ENCODE peak calls at places on chromosome 16, in seven cellular contexts. One of them, this sample, is unnamed.

GRCh38 chr16:78184554-78185183 is 85.2 kb downstream of the WWOX start:
- DNase-seq in PC-3: peak; percentile 73
- DNase-seq in MM.1S: no peak
- DNase-seq in heart right ventricle: no peak
- DNase-seq in thoracic aorta: no peak
- DNase-seq in PC-9: no peak
- DNase-seq in fibroblast of lung: peak; percentile 89
- DNase-seq in this sample: no peak

GRCh38 chr16:11256657-11257130 is 690 bp upstream of the SOCS1 start:
- DNase-seq in heart right ventricle: peak; percentile 63
- DNase-seq in PC-3: peak; percentile 41
- DNase-seq in fibroblast of lung: peak; percentile 55
- DNase-seq in PC-9: peak; percentile 63
- DNase-seq in thoracic aorta: no peak
- DNase-seq in MM.1S: no peak
- DNase-seq in this sample: peak; percentile 82

GRCh38 chr16:14249291-14250032 is 178.3 kb downstream of the MRTFB start:
- DNase-seq in thoracic aorta: no peak
- DNase-seq in PC-9: peak; percentile 55
- DNase-seq in PC-3: peak; percentile 54
- DNase-seq in heart right ventricle: peak; percentile 43
- DNase-seq in fibroblast of lung: peak; percentile 63
- DNase-seq in MM.1S: peak; percentile 38
- DNase-seq in this sample: no peak

GRCh38 chr16:84367750-84368320 is 503 bp upstream of the ATP2C2 start:
- DNase-seq in MM.1S: no peak
- DNase-seq in PC-9: no peak
- DNase-seq in PC-3: no peak
- DNase-seq in fibroblast of lung: no peak
- DNase-seq in thoracic aorta: no peak
- DNase-seq in heart right ventricle: no peak
- DNase-seq in this sample: no peak

GRCh38 chr16:28000314-28000713 is 63.2 kb downstream of the GSG1L start:
- DNase-seq in thoracic aorta: no peak
- DNase-seq in PC-3: no peak
- DNase-seq in fibroblast of lung: no peak
- DNase-seq in heart right ventricle: no peak
- DNase-seq in PC-9: no peak
- DNase-seq in MM.1S: no peak
- DNase-seq in this sample: no peak

GRCh38 chr16:54657058-54657708 is 273.5 kb upstream of the IRX5 start:
- DNase-seq in thoracic aorta: peak; percentile 9
- DNase-seq in MM.1S: no peak
- DNase-seq in PC-9: no peak
- DNase-seq in fibroblast of lung: no peak
- DNase-seq in PC-3: peak; percentile 31
- DNase-seq in heart right ventricle: no peak
- DNase-seq in this sample: no peak

GRCh38 chr16:55037051-55037450 is 106.4 kb downstream of the IRX5 start:
- DNase-seq in fibroblast of lung: no peak
- DNase-seq in PC-3: no peak
- DNase-seq in PC-9: no peak
- DNase-seq in heart right ventricle: no peak
- DNase-seq in thoracic aorta: no peak
- DNase-seq in MM.1S: no peak
- DNase-seq in this sample: no peak

GRCh38 chr16:22191966-22192260 is 14.2 kb upstream of the EEF2K start:
- DNase-seq in thoracic aorta: no peak
- DNase-seq in PC-3: no peak
- DNase-seq in fibroblast of lung: no peak
- DNase-seq in PC-9: no peak
- DNase-seq in heart right ventricle: peak; percentile 34
- DNase-seq in MM.1S: no peak
- DNase-seq in this sample: no peak

GRCh38 chr16:68902376-68903345 is 59.3 kb downstream of the TANGO6 start:
- DNase-seq in MM.1S: peak; percentile 41
- DNase-seq in thoracic aorta: no peak
- DNase-seq in PC-9: peak; percentile 60
- DNase-seq in fibroblast of lung: peak; percentile 66
- DNase-seq in PC-3: peak; percentile 80
- DNase-seq in heart right ventricle: peak; percentile 16
- DNase-seq in this sample: no peak

GRCh38 chr16:28873543-28874201 is 4.6 kb upstream of the ATP2A1 start:
- DNase-seq in fibroblast of lung: no peak
- DNase-seq in PC-3: peak; percentile 28
- DNase-seq in thoracic aorta: no peak
- DNase-seq in heart right ventricle: no peak
- DNase-seq in PC-9: peak; percentile 44
- DNase-seq in MM.1S: peak; percentile 21
- DNase-seq in this sample: no peak

GRCh38 chr16:12337776-12338655 is 361.5 kb downstream of the SNX29 start:
- DNase-seq in thoracic aorta: no peak
- DNase-seq in PC-9: no peak
- DNase-seq in MM.1S: no peak
- DNase-seq in heart right ventricle: no peak
- DNase-seq in fibroblast of lung: no peak
- DNase-seq in PC-3: peak; percentile 30
- DNase-seq in this sample: no peak

GRCh38 chr16:24980077-24980793 is 34.9 kb downstream of the ARHGAP17 start:
- DNase-seq in MM.1S: no peak
- DNase-seq in PC-3: peak; percentile 48
- DNase-seq in PC-9: peak; percentile 61
- DNase-seq in fibroblast of lung: no peak
- DNase-seq in thoracic aorta: no peak
- DNase-seq in heart right ventricle: peak; percentile 54
- DNase-seq in this sample: no peak

GRCh38 chr16:21203155-21203797 is 8.1 kb downstream of the ZP2 start:
- DNase-seq in PC-9: no peak
- DNase-seq in fibroblast of lung: no peak
- DNase-seq in MM.1S: no peak
- DNase-seq in PC-3: no peak
- DNase-seq in thoracic aorta: no peak
- DNase-seq in heart right ventricle: no peak
- DNase-seq in this sample: no peak

GRCh38 chr16:75219088-75219487 is 300 bp downstream of the CTRB1 start:
- DNase-seq in PC-3: no peak
- DNase-seq in MM.1S: no peak
- DNase-seq in fibroblast of lung: no peak
- DNase-seq in heart right ventricle: no peak
- DNase-seq in PC-9: no peak
- DNase-seq in thoracic aorta: no peak
- DNase-seq in this sample: no peak

GRCh38 chr16:89902980-89903379 is 15.7 kb upstream of the MC1R start:
- DNase-seq in heart right ventricle: no peak
- DNase-seq in PC-3: no peak
- DNase-seq in fibroblast of lung: no peak
- DNase-seq in thoracic aorta: no peak
- DNase-seq in MM.1S: no peak
- DNase-seq in PC-9: peak; percentile 20
- DNase-seq in this sample: peak; percentile 63

GRCh38 chr16:75102595-75102994 is 14.0 kb downstream of the LDHD start:
- DNase-seq in PC-9: no peak
- DNase-seq in thoracic aorta: no peak
- DNase-seq in MM.1S: no peak
- DNase-seq in heart right ventricle: no peak
- DNase-seq in fibroblast of lung: no peak
- DNase-seq in PC-3: no peak
- DNase-seq in this sample: no peak

GRCh38 chr16:48035142-48035541 is 120.7 kb downstream of the ABCC12 start:
- DNase-seq in thoracic aorta: no peak
- DNase-seq in MM.1S: no peak
- DNase-seq in fibroblast of lung: no peak
- DNase-seq in PC-9: no peak
- DNase-seq in PC-3: peak; percentile 74
- DNase-seq in heart right ventricle: no peak
- DNase-seq in this sample: no peak

DNA sequence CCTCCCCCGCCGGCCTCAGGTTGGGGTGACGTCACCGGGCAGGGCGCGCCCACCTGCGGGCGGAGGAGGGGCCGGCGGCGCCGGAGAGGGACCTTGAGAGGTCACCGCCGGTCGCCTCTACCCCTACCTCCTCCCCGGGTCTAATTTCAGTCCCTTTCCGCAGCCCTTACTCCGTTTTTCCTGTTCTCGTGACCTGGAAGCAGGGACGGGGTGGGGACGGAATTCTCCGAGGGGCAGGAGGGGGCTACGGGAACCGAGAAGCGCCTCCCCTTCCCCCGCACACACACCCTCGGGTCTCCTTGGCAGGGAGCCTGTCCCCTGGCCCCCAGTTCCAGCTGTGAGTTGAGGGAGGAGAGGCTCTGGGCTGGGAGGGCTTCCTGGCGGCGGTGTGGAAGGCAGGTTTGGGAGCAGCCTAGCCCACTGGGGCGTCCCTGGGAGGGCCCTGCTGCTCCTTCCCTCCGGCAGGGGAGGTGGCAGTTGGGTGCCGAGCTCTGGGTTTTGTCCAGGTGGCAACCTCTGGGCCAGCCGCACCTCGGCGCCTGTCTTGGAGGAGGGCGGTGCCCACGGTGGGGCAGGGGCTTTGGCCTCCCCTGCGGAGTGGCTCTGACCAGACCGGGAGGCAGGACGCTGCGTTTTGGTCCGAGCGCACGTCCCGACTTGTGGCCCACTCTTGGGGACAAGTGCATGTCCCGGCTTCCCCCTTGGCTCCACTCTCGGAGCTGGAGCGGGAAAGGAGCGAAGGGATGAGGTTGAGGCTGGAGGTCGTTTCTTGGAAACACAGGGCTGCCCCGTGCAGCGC is 765 bp downstream of the SYNGR3 start:
- DNase-seq in thoracic aorta: no peak
- DNase-seq in PC-3: no peak
- DNase-seq in MM.1S: peak; percentile 52
- DNase-seq in heart right ventricle: no peak
- DNase-seq in fibroblast of lung: no peak
- DNase-seq in PC-9: no peak
- DNase-seq in this sample: no peak
- H3K27ac ChIP-seq in thoracic aorta: no peak overlapping the region
- H3K27ac ChIP-seq in PC-3: no peak overlapping the region
- H3K27ac ChIP-seq in MM.1S: no peak overlapping the region
- H3K27ac ChIP-seq in heart right ventricle: no peak overlapping the region
- H3K27ac ChIP-seq in fibroblast of lung: no peak overlapping the region
- H3K27ac ChIP-seq in PC-9: no peak overlapping the region
- H3K27ac ChIP-seq in this sample: no peak overlapping the region

GRCh38 chr16:34078697-34079096 is 619.3 kb downstream of the TP53TG3F start:
- DNase-seq in thoracic aorta: no peak
- DNase-seq in PC-3: no peak
- DNase-seq in PC-9: no peak
- DNase-seq in heart right ventricle: no peak
- DNase-seq in fibroblast of lung: peak; percentile 27
- DNase-seq in MM.1S: no peak
- DNase-seq in this sample: no peak
- H3K27ac ChIP-seq in thoracic aorta: no peak overlapping the region
- H3K27ac ChIP-seq in PC-3: no peak overlapping the region
- H3K27ac ChIP-seq in PC-9: no peak overlapping the region
- H3K27ac ChIP-seq in heart right ventricle: no peak overlapping the region
- H3K27ac ChIP-seq in fibroblast of lung: no peak overlapping the region
- H3K27ac ChIP-seq in MM.1S: no peak overlapping the region
- H3K27ac ChIP-seq in this sample: no peak overlapping the region

DNA sequence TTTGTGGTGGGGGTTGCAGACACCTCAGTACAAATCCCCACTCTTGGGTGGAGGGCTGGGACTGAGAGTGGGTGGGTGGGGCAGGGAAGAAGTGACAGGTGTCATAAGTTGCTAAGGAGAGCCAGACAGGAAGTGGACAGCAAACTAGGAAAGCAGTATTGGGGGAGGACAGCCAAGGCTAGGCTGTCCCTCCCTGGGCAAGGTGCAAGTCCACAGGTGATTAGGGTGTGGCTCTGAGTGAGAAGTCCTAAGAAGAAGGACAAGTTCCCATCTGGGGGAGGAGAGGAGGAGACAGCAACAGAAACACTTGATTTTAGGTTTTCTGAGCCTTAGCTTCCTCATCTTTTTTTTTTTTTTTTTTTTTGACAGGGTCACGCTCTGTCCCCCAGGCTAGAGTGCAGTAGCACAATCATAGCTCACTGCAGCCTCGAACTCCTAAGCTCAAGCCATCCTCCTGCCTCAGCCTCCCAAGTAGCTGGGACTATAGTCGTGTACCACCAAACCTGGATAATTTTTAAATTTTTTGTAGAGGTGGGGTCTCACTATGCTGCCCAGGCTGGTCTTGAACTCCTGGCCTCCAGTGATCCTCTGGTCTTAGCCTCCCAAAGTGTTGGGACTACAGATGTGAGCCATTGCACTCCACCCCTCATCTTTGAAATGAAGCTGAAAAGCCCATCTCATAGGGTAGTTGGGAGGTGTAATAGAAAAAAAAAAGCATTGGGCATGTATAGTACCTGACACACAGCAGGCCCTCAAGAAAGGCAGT is 2.5 kb downstream of the MAPK3 start:
- DNase-seq in fibroblast of lung: no peak
- DNase-seq in PC-3: peak; percentile 8
- DNase-seq in PC-9: peak; percentile 16
- DNase-seq in heart right ventricle: no peak
- DNase-seq in MM.1S: no peak
- DNase-seq in thoracic aorta: no peak
- DNase-seq in this sample: no peak
- H3K27ac ChIP-seq in fibroblast of lung: no peak overlapping the region
- H3K27ac ChIP-seq in PC-3: no peak overlapping the region
- H3K27ac ChIP-seq in PC-9: no peak overlapping the region
- H3K27ac ChIP-seq in heart right ventricle: no peak overlapping the region
- H3K27ac ChIP-seq in MM.1S: no peak overlapping the region
- H3K27ac ChIP-seq in thoracic aorta: no peak overlapping the region
- H3K27ac ChIP-seq in this sample: peak overlapping the region; percentile 97

GRCh38 chr16:580946-581498 is 8.8 kb upstream of the RAB40C start:
- DNase-seq in thoracic aorta: no peak
- DNase-seq in PC-3: no peak
- DNase-seq in MM.1S: no peak
- DNase-seq in heart right ventricle: no peak
- DNase-seq in fibroblast of lung: no peak
- DNase-seq in PC-9: no peak
- DNase-seq in this sample: no peak

GRCh38 chr16:583815-584591 is 5.9 kb upstream of the RAB40C start:
- DNase-seq in fibroblast of lung: no peak
- DNase-seq in PC-3: no peak
- DNase-seq in PC-9: no peak
- DNase-seq in thoracic aorta: no peak
- DNase-seq in MM.1S: no peak
- DNase-seq in heart right ventricle: no peak
- DNase-seq in this sample: no peak

GRCh38 chr16:583470-583814 is 6.4 kb upstream of the RAB40C start:
- DNase-seq in fibroblast of lung: no peak
- DNase-seq in PC-9: no peak
- DNase-seq in PC-3: no peak
- DNase-seq in thoracic aorta: no peak
- DNase-seq in MM.1S: no peak
- DNase-seq in heart right ventricle: no peak
- DNase-seq in this sample: no peak

GRCh38 chr16:582614-583331 is 7.1 kb upstream of the RAB40C start:
- DNase-seq in PC-3: no peak
- DNase-seq in fibroblast of lung: no peak
- DNase-seq in heart right ventricle: no peak
- DNase-seq in thoracic aorta: no peak
- DNase-seq in PC-9: no peak
- DNase-seq in MM.1S: no peak
- DNase-seq in this sample: no peak

DNA sequence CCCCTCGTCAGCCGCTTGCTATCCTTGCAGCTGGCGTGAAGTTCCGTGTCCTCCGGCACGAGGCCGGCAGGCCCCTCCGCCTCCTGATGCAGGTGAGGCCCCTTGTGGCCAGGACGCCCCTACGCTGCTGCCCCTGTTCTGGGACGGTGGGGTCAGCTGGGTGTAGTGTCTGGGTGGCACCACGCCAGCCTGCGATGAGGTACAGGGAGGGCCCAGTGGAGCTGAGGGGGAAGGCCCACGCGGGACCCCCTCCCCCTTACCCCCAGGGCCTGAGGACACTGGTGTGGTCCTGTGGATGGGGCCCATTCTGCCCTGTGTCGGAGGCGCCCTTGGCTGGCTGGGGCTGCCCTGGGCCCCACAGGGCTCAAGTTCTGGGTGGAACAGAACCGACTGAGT is 7.7 kb upstream of the RAB40C start:
- DNase-seq in fibroblast of lung: no peak
- DNase-seq in MM.1S: no peak
- DNase-seq in heart right ventricle: no peak
- DNase-seq in PC-9: no peak
- DNase-seq in thoracic aorta: no peak
- DNase-seq in PC-3: no peak
- DNase-seq in this sample: no peak
- H3K27ac ChIP-seq in fibroblast of lung: no peak overlapping the region
- H3K27ac ChIP-seq in MM.1S: no peak overlapping the region
- H3K27ac ChIP-seq in heart right ventricle: no peak overlapping the region
- H3K27ac ChIP-seq in PC-9: no peak overlapping the region
- H3K27ac ChIP-seq in thoracic aorta: no peak overlapping the region
- H3K27ac ChIP-seq in PC-3: no peak overlapping the region
- H3K27ac ChIP-seq in this sample: no peak overlapping the region